ENCODE peak calls at places on chromosome 18, in nine cellular contexts. L is neural progenitor cell, P is thyroid gland, E is foreskin fibroblast, O is HCT116, N is heart right ventricle, W is fibroblast of the aortic adventitia, Y is mammary epithelial cell, H is colonic mucosa. A is an unnamed sample.

GRCh38 chr18:79740741-79741700 is 56.7 kb upstream of the KCNG2 start:
- DNase-seq in H (no peak), P (no peak), E (no peak), Y (no peak), L (no peak), N (no peak), W (no peak), O (no peak), A (no peak)

GRCh38 chr18:3179430-3180089 is 40.2 kb downstream of the MYOM1 start:
- DNase-seq in E (no peak), Y (no peak), O (no peak), N (no peak), H (no peak), P (no peak), L (peak; percentile 13), W (no peak), A (peak; percentile 51)

GRCh38 chr18:77572537-77572936 is 322.9 kb downstream of the GALR1 start:
- DNase-seq in W (no peak), N (no peak), Y (no peak), E (no peak), H (no peak), O (no peak), L (no peak), P (no peak), A (no peak)

GRCh38 chr18:77004555-77005380 is 127.8 kb downstream of the MBP start:
- DNase-seq in W (no peak), H (no peak), N (no peak), E (no peak), O (no peak), L (no peak), Y (no peak), P (no peak), A (no peak)

GRCh38 chr18:79345981-79346380 is 49.7 kb upstream of the NFATC1 start:
- DNase-seq in Y (no peak), N (no peak), H (no peak), P (no peak), L (no peak), E (no peak), O (no peak), W (no peak), A (no peak)

GRCh38 chr18:26804474-26804873 is 61.0 kb downstream of the AQP4 start:
- DNase-seq in P (peak; percentile 30), H (no peak), Y (no peak), L (peak; percentile 75), W (no peak), O (no peak), N (no peak), E (no peak), A (no peak)

GRCh38 chr18:31497711-31498449 is at the start of gene DSG2:
- DNase-seq in L (peak; percentile 85), E (peak; percentile 1), O (no peak), N (peak; percentile 74), P (peak; percentile 91), W (no peak), Y (peak; percentile 87), H (peak; percentile 91), A (peak; percentile 86)

GRCh38 chr18:51278045-51278649 is 80.7 kb upstream of the MEX3C start:
- DNase-seq in Y (peak; percentile 57), N (no peak), O (peak; percentile 57), W (peak; percentile 10), L (peak; percentile 74), P (peak; percentile 2), H (peak; percentile 62), E (no peak), A (no peak)

GRCh38 chr18:28147674-28148171 is 29.2 kb downstream of the CDH2 start:
- DNase-seq in L (no peak), Y (peak; percentile 39), O (no peak), E (no peak), W (peak; percentile 64), H (no peak), P (peak; percentile 28), N (no peak), A (no peak)

GRCh38 chr18:33020877-33021276 is 248.1 kb upstream of the KLHL14 start:
- DNase-seq in O (no peak), H (no peak), N (no peak), P (no peak), W (no peak), L (no peak), E (no peak), Y (no peak), A (no peak)

GRCh38 chr18:50013363-50014138 is 181.4 kb downstream of the MYO5B start:
- DNase-seq in W (no peak), E (peak; percentile 85), Y (peak; percentile 61), L (no peak), N (no peak), H (no peak), P (peak; percentile 17), O (no peak), A (no peak)

GRCh38 chr18:13035249-13035914 is 44.2 kb downstream of the CEP192 start:
- DNase-seq in Y (no peak), L (no peak), H (no peak), E (peak; percentile 39), N (no peak), O (no peak), W (peak; percentile 53), P (no peak), A (no peak)

GRCh38 chr18:44602380-44602779 is 78.3 kb upstream of the SETBP1 start:
- DNase-seq in P (no peak), O (no peak), W (peak; percentile 49), N (no peak), H (no peak), L (no peak), Y (peak; percentile 75), E (peak; percentile 85), A (no peak)

GRCh38 chr18:79439201-79440023 is 43.7 kb downstream of the NFATC1 start:
- DNase-seq in W (no peak), O (no peak), L (no peak), H (no peak), E (peak; percentile 63), P (no peak), Y (no peak), N (no peak), A (no peak)

DNA sequence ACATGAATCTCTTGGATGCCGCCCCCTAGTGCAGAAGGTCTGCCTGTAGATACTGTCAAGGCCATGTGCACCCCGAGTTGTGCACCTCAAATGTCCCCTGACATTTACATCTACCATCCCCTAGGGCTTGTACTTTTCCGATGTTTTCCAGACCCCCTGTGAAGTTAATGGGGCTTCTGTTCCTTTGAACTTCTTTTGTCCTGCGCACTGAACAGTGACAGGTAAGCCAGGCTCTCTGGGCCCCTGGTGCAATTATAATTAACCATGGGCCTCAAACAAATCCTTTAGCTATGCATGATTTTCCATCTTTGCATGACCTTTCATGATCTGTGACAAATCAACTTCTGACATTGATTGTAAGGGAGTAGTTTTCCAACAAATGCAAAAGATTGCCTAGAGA is 158.4 kb downstream of the FHOD3 start:
- DNase-seq in W (no peak), O (no peak), H (no peak), P (no peak), E (no peak), Y (no peak), L (no peak), N (no peak), A (no peak)
- TF ChIP-seq CTCF in W (no peak), O (no peak), H (no peak), P (no peak), E (no peak), Y (no peak), L (no peak), N (no peak), A (peak; percentile 5)

GRCh38 chr18:8800876-8801262 is 95.5 kb downstream of the MTCL1 start:
- DNase-seq in Y (no peak), H (no peak), P (no peak), E (peak; percentile 13), N (no peak), L (peak; percentile 36), O (no peak), W (no peak), A (no peak)

GRCh38 chr18:8801263-8801901 is 96.0 kb downstream of the MTCL1 start:
- DNase-seq in P (no peak), N (no peak), W (peak; percentile 91), H (no peak), O (no peak), L (no peak), Y (no peak), E (peak; percentile 77), A (no peak)

GRCh38 chr18:8803063-8803795 is 97.9 kb downstream of the MTCL1 start:
- DNase-seq in P (no peak), O (no peak), E (no peak), W (no peak), L (no peak), H (no peak), N (no peak), Y (no peak), A (no peak)

GRCh38 chr18:8800445-8800844 is 95.1 kb downstream of the MTCL1 start:
- DNase-seq in O (peak; percentile 73), Y (peak; percentile 78), W (peak; percentile 99), L (peak; percentile 76), H (no peak), E (peak; percentile 95), N (no peak), P (no peak), A (no peak)

GRCh38 chr18:8802031-8802679 is 96.8 kb downstream of the MTCL1 start:
- DNase-seq in P (no peak), W (peak; percentile 38), O (no peak), E (no peak), Y (no peak), H (no peak), L (peak; percentile 24), N (no peak), A (no peak)
- TF ChIP-seq CTCF in P (no peak), W (peak; percentile 9), O (no peak), E (no peak), Y (no peak), H (no peak), L (no peak), N (no peak), A (no peak)

GRCh38 chr18:47172476-47172875 is 3.7 kb downstream of the IER3IP1 start:
- DNase-seq in O (no peak), Y (no peak), P (no peak), W (no peak), N (no peak), H (no peak), E (no peak), L (no peak), A (no peak)

GRCh38 chr18:47175283-47175894 is 775 bp downstream of the IER3IP1 start:
- DNase-seq in L (peak; percentile 38), Y (no peak), N (no peak), H (peak; percentile 23), P (peak; percentile 38), W (peak; percentile 9), O (no peak), E (peak; percentile 40), A (no peak)

GRCh38 chr18:47174545-47175116 is 1.5 kb downstream of the IER3IP1 start:
- DNase-seq in P (no peak), E (no peak), N (no peak), L (no peak), O (no peak), H (peak; percentile 25), W (no peak), Y (peak; percentile 54), A (no peak)

GRCh38 chr18:47180765-47181164 is 4.6 kb upstream of the IER3IP1 start:
- DNase-seq in O (no peak), E (no peak), Y (no peak), L (no peak), N (no peak), H (no peak), W (no peak), P (no peak), A (no peak)

GRCh38 chr18:47175895-47176575 is at the start of gene IER3IP1:
- DNase-seq in L (peak; percentile 93), O (peak; percentile 86), H (peak; percentile 95), E (peak; percentile 97), P (peak; percentile 90), Y (peak; percentile 86), N (peak; percentile 92), W (peak; percentile 90), A (peak; percentile 91)
- TF ChIP-seq CTCF in L (peak; percentile 8), O (no peak), H (no peak), E (no peak), P (no peak), Y (no peak), N (no peak), W (peak; percentile 26), A (no peak)

GRCh38 chr18:52992041-52992440 is 652.0 kb downstream of the DCC start:
- DNase-seq in E (no peak), H (no peak), Y (no peak), N (no peak), L (peak; percentile 58), W (no peak), P (no peak), O (no peak), A (no peak)
- TF ChIP-seq CTCF in E (no peak), H (peak; percentile 15), Y (peak; percentile 16), N (no peak), L (peak; percentile 64), W (no peak), P (no peak), O (no peak), A (peak; percentile 16)

A was measured in GM10248.